ENCODE peak calls at places on chromosomes 2 and 18, in six cellular contexts. J is ACHN; M is EL; S is A673; T is activated CD4-positive, alpha-beta T cell treated with anti-CD3 and anti-CD28 coated beads, Interleukin-2, amount 50 U/mL, for 1 hour; H is fibroblast of the conjunctiva. G is an unnamed sample.

GRCh38 chr2:241739651-241740050 is 5.2 kb downstream of the D2HGDH start:
- DNase-seq in T (peak; percentile 22), M (peak; percentile 66), S (no peak), J (no peak), H (no peak), G (peak; percentile 76)

GRCh38 chr18:79402977-79403722 is 7.4 kb downstream of the NFATC1 start:
- DNase-seq in H (no peak), J (no peak), T (no peak), S (peak; percentile 34), M (no peak), G (peak; percentile 86)

GRCh38 chr18:51575171-51575570 is 377.7 kb upstream of the MEX3C start:
- DNase-seq in S (no peak), J (no peak), H (no peak), M (no peak), T (no peak), G (no peak)

GRCh38 chr2:174336403-174337336 is 1.9 kb downstream of the SP9 start:
- DNase-seq in H (no peak), J (peak; percentile 81), M (peak; percentile 65), S (peak; percentile 58), T (peak; percentile 40), G (no peak)

GRCh38 chr18:65587491-65587890 is 163.3 kb upstream of the CDH7 start:
- DNase-seq in H (no peak), M (no peak), J (no peak), T (no peak), S (no peak), G (no peak)

GRCh38 chr2:152861349-152861942 is 143.0 kb downstream of the ARL6IP6 start:
- DNase-seq in T (no peak), J (peak; percentile 42), S (peak; percentile 46), H (no peak), M (peak; percentile 37), G (peak; percentile 52)

GRCh38 chr18:40041951-40042350 is 1913.1 kb upstream of the PIK3C3 start:
- DNase-seq in T (no peak), J (no peak), M (no peak), S (no peak), H (no peak), G (no peak)

GRCh38 chr2:176063958-176064357 is 19.8 kb downstream of the EVX2 start:
- DNase-seq in H (no peak), M (no peak), T (no peak), J (no peak), S (no peak), G (no peak)

GRCh38 chr2:220753486-220753885 is 818.6 kb downstream of the EPHA4 start:
- DNase-seq in M (no peak), T (no peak), H (no peak), S (no peak), J (no peak), G (peak; percentile 36)

GRCh38 chr2:144583741-144584453 is 64.0 kb upstream of the ZEB2 start:
- DNase-seq in J (peak; percentile 48), S (no peak), T (no peak), H (peak; percentile 65), M (peak; percentile 84), G (peak; percentile 92)

GRCh38 chr2:168138369-168138768 is 109.0 kb downstream of the STK39 start:
- DNase-seq in J (no peak), H (peak; percentile 59), M (no peak), T (no peak), S (no peak), G (no peak)

GRCh38 chr2:17765423-17765822 is 11.5 kb downstream of the GEN1 start:
- DNase-seq in S (peak; percentile 24), M (no peak), T (no peak), J (peak; percentile 28), H (no peak), G (no peak)

GRCh38 chr2:105339414-105339813 is 2.1 kb downstream of the C2orf49 start:
- DNase-seq in J (no peak), H (no peak), T (no peak), S (no peak), M (no peak), G (no peak)

GRCh38 chr2:179049203-179049545 is 763 bp downstream of the CCDC141 start:
- DNase-seq in J (no peak), S (no peak), M (no peak), H (no peak), T (no peak), G (no peak)

GRCh38 chr18:57705861-57706590 is 84.4 kb upstream of the NARS1 start:
- DNase-seq in S (no peak), M (no peak), H (no peak), T (no peak), J (no peak), G (no peak)

GRCh38 chr18:47949197-47949596 is 18.7 kb upstream of the SMAD2 start:
- DNase-seq in J (no peak), M (no peak), S (no peak), H (no peak), T (no peak), G (no peak)

GRCh38 chr2:132597831-132598230 is 72.2 kb downstream of the LYPD1 start:
- DNase-seq in S (no peak), T (no peak), M (no peak), H (no peak), J (no peak), G (no peak)

GRCh38 chr2:77519164-77519887 is 2.9 kb downstream of the LRRTM4 start:
- DNase-seq in S (no peak), J (no peak), T (no peak), H (no peak), M (no peak), G (no peak)

GRCh38 chr18:70044626-70045025 is 97.0 kb upstream of the CD226 start:
- DNase-seq in S (peak; percentile 53), M (peak; percentile 97), H (peak; percentile 94), J (peak; percentile 69), T (no peak), G (peak; percentile 96)

GRCh38 chr18:11052800-11053199 is 96.6 kb downstream of the PIEZO2 start:
- DNase-seq in M (peak; percentile 5), S (no peak), H (no peak), T (no peak), J (no peak), G (peak; percentile 13)

GRCh38 chr18:7605705-7606104 is 38.6 kb downstream of the PTPRM start:
- DNase-seq in M (no peak), S (no peak), H (no peak), J (no peak), T (no peak), G (no peak)

GRCh38 chr18:63131106-63131943 is 188.2 kb downstream of the BCL2 start:
- DNase-seq in S (peak; percentile 61), J (peak; percentile 54), M (peak; percentile 52), T (peak; percentile 55), H (peak; percentile 43), G (peak; percentile 76)

GRCh38 chr18:68418881-68419280 is 296.0 kb downstream of the TMX3 start:
- DNase-seq in H (no peak), J (no peak), M (peak; percentile 60), T (no peak), S (no peak), G (peak; percentile 15)

GRCh38 chr2:151410485-151410833 is 757 bp downstream of the RIF1 start:
- DNase-seq in H (no peak), T (peak; percentile 40), M (peak; percentile 32), J (peak; percentile 42), S (peak; percentile 59), G (peak; percentile 57)